ENCODE peak calls at places on chromosome 1, in four cellular contexts. One of them, this sample, is unnamed.

GRCh38 chr1:184912392-184912791 is 61.9 kb downstream of the NIBAN1 start:
- DNase-seq in activated CD4-positive, alpha-beta T cell treated with anti-CD3 and anti-CD28 coated beads, Interleukin-2, amount 10 ng/mL, durations not matched to agents 7 days and 5 days: no peak
- DNase-seq in T47D: no peak
- DNase-seq in H54: no peak
- DNase-seq in this sample: no peak

GRCh38 chr1:230322421-230322756 is 103.7 kb downstream of the PGBD5 start:
- DNase-seq in T47D: no peak
- DNase-seq in H54: no peak
- DNase-seq in activated CD4-positive, alpha-beta T cell treated with anti-CD3 and anti-CD28 coated beads, Interleukin-2, amount 10 ng/mL, durations not matched to agents 7 days and 5 days: no peak
- DNase-seq in this sample: no peak

GRCh38 chr1:234188454-234188792 is 184.8 kb upstream of the COA6 start:
- DNase-seq in activated CD4-positive, alpha-beta T cell treated with anti-CD3 and anti-CD28 coated beads, Interleukin-2, amount 10 ng/mL, durations not matched to agents 7 days and 5 days: peak
- DNase-seq in T47D: no peak
- DNase-seq in H54: no peak
- DNase-seq in this sample: peak

GRCh38 chr1:18529714-18530113 is 49.0 kb downstream of the KLHDC7A start:
- DNase-seq in H54: no peak
- DNase-seq in T47D: no peak
- DNase-seq in activated CD4-positive, alpha-beta T cell treated with anti-CD3 and anti-CD28 coated beads, Interleukin-2, amount 10 ng/mL, durations not matched to agents 7 days and 5 days: no peak
- DNase-seq in this sample: no peak

GRCh38 chr1:171754381-171754705 is 12.5 kb upstream of the VAMP4 start:
- DNase-seq in T47D: no peak
- DNase-seq in H54: no peak
- DNase-seq in activated CD4-positive, alpha-beta T cell treated with anti-CD3 and anti-CD28 coated beads, Interleukin-2, amount 10 ng/mL, durations not matched to agents 7 days and 5 days: no peak
- DNase-seq in this sample: no peak

GRCh38 chr1:91120421-91120820 is 98.6 kb upstream of the ZNF644 start:
- DNase-seq in T47D: no peak
- DNase-seq in activated CD4-positive, alpha-beta T cell treated with anti-CD3 and anti-CD28 coated beads, Interleukin-2, amount 10 ng/mL, durations not matched to agents 7 days and 5 days: no peak
- DNase-seq in H54: no peak
- DNase-seq in this sample: no peak

GRCh38 chr1:215777370-215777925 is 210.3 kb downstream of the KCTD3 start:
- DNase-seq in activated CD4-positive, alpha-beta T cell treated with anti-CD3 and anti-CD28 coated beads, Interleukin-2, amount 10 ng/mL, durations not matched to agents 7 days and 5 days: no peak
- DNase-seq in T47D: no peak
- DNase-seq in H54: no peak
- DNase-seq in this sample: no peak

GRCh38 chr1:234111458-234112142 is 207.1 kb downstream of the SLC35F3 start:
- DNase-seq in T47D: peak
- DNase-seq in activated CD4-positive, alpha-beta T cell treated with anti-CD3 and anti-CD28 coated beads, Interleukin-2, amount 10 ng/mL, durations not matched to agents 7 days and 5 days: no peak
- DNase-seq in H54: no peak
- DNase-seq in this sample: peak

GRCh38 chr1:39132505-39133339 is 71.8 kb upstream of the MACF1 start:
- DNase-seq in H54: no peak
- DNase-seq in activated CD4-positive, alpha-beta T cell treated with anti-CD3 and anti-CD28 coated beads, Interleukin-2, amount 10 ng/mL, durations not matched to agents 7 days and 5 days: no peak
- DNase-seq in T47D: peak
- DNase-seq in this sample: peak

GRCh38 chr1:228842094-228842775 is 107.0 kb downstream of the RHOU start:
- DNase-seq in T47D: no peak
- DNase-seq in H54: peak
- DNase-seq in activated CD4-positive, alpha-beta T cell treated with anti-CD3 and anti-CD28 coated beads, Interleukin-2, amount 10 ng/mL, durations not matched to agents 7 days and 5 days: no peak
- DNase-seq in this sample: no peak

This sample was measured in PC-9.